ENCODE peak calls at places on chromosomes 12 and 14, in six cellular contexts. One of them, this sample, is unnamed.

GRCh38 chr12:54262403-54262925 is 17.5 kb downstream of the CBX5 start:
- DNase-seq in AG08395: peak; percentile 8
- DNase-seq in astrocyte of the spinal cord: peak; percentile 39
- DNase-seq in astrocyte of the cerebellum: no peak
- DNase-seq in spleen: no peak
- DNase-seq in GM03348: peak; percentile 37
- DNase-seq in this sample: no peak

GRCh38 chr14:99314623-99315022 is 42.6 kb upstream of the BCL11B start:
- DNase-seq in GM03348: no peak
- DNase-seq in AG08395: no peak
- DNase-seq in astrocyte of the cerebellum: no peak
- DNase-seq in astrocyte of the spinal cord: no peak
- DNase-seq in spleen: no peak
- DNase-seq in this sample: no peak

GRCh38 chr12:3641428-3641883 is 111.5 kb downstream of the CRACR2A start:
- DNase-seq in GM03348: peak; percentile 85
- DNase-seq in AG08395: peak; percentile 80
- DNase-seq in spleen: no peak
- DNase-seq in astrocyte of the cerebellum: no peak
- DNase-seq in astrocyte of the spinal cord: peak; percentile 77
- DNase-seq in this sample: no peak

GRCh38 chr14:91858536-91859275 is 8.6 kb downstream of the TC2N start:
- DNase-seq in astrocyte of the cerebellum: peak; percentile 26
- DNase-seq in GM03348: peak; percentile 65
- DNase-seq in AG08395: peak; percentile 89
- DNase-seq in astrocyte of the spinal cord: peak; percentile 44
- DNase-seq in spleen: no peak
- DNase-seq in this sample: peak; percentile 39

GRCh38 chr12:121404734-121405133 is 4.8 kb downstream of the RNF34 start:
- DNase-seq in AG08395: no peak
- DNase-seq in spleen: no peak
- DNase-seq in astrocyte of the spinal cord: no peak
- DNase-seq in GM03348: no peak
- DNase-seq in astrocyte of the cerebellum: no peak
- DNase-seq in this sample: no peak

GRCh38 chr12:76300297-76300665 is 47.9 kb downstream of the BBS10 start:
- DNase-seq in astrocyte of the spinal cord: no peak
- DNase-seq in astrocyte of the cerebellum: no peak
- DNase-seq in AG08395: no peak
- DNase-seq in spleen: no peak
- DNase-seq in GM03348: no peak
- DNase-seq in this sample: no peak

GRCh38 chr12:105444809-105445102 is 114.3 kb downstream of the C12orf75 start:
- DNase-seq in GM03348: no peak
- DNase-seq in spleen: no peak
- DNase-seq in astrocyte of the spinal cord: no peak
- DNase-seq in astrocyte of the cerebellum: no peak
- DNase-seq in AG08395: no peak
- DNase-seq in this sample: no peak

GRCh38 chr14:22800356-22800755 is 14.9 kb downstream of the SLC7A7 start:
- DNase-seq in AG08395: no peak
- DNase-seq in spleen: no peak
- DNase-seq in astrocyte of the spinal cord: no peak
- DNase-seq in astrocyte of the cerebellum: no peak
- DNase-seq in GM03348: no peak
- DNase-seq in this sample: no peak

GRCh38 chr14:106318700-106319099 is 792.3 kb downstream of the TMEM121 start:
- DNase-seq in spleen: no peak
- DNase-seq in astrocyte of the cerebellum: no peak
- DNase-seq in astrocyte of the spinal cord: no peak
- DNase-seq in GM03348: no peak
- DNase-seq in AG08395: no peak
- DNase-seq in this sample: peak; percentile 61